ENCODE peak calls at places on chromosomes 16 and 17, in six cellular contexts. One of them, this sample, is unnamed.

GRCh38 chr16:24729967-24730815 is 740 bp downstream of the TNRC6A start:
- DNase-seq in spleen: no peak
- DNase-seq in brain microvascular endothelial cell: peak; percentile 9
- DNase-seq in SK-N-SH: peak; percentile 80
- DNase-seq in stomach: peak; percentile 33
- DNase-seq in AG09319: no peak
- DNase-seq in this sample: no peak

GRCh38 chr17:57121308-57122042 is 36.4 kb downstream of the AKAP1 start:
- DNase-seq in AG09319: no peak
- DNase-seq in spleen: no peak
- DNase-seq in SK-N-SH: peak; percentile 80
- DNase-seq in brain microvascular endothelial cell: peak; percentile 48
- DNase-seq in stomach: peak; percentile 41
- DNase-seq in this sample: no peak

GRCh38 chr16:62253926-62254325 is 217.7 kb upstream of the CDH8 start:
- DNase-seq in stomach: no peak
- DNase-seq in SK-N-SH: no peak
- DNase-seq in brain microvascular endothelial cell: no peak
- DNase-seq in AG09319: no peak
- DNase-seq in spleen: no peak
- DNase-seq in this sample: no peak

GRCh38 chr17:34081269-34081668 is 173.8 kb upstream of the CCL2 start:
- DNase-seq in SK-N-SH: no peak
- DNase-seq in brain microvascular endothelial cell: no peak
- DNase-seq in stomach: no peak
- DNase-seq in spleen: no peak
- DNase-seq in AG09319: no peak
- DNase-seq in this sample: no peak

GRCh38 chr17:14871921-14872320 is 393.2 kb downstream of the PMP22 start:
- DNase-seq in brain microvascular endothelial cell: no peak
- DNase-seq in stomach: no peak
- DNase-seq in SK-N-SH: no peak
- DNase-seq in spleen: no peak
- DNase-seq in AG09319: no peak
- DNase-seq in this sample: no peak

GRCh38 chr16:35910409-35910808 is 2451.0 kb downstream of the TP53TG3F start:
- DNase-seq in stomach: no peak
- DNase-seq in SK-N-SH: no peak
- DNase-seq in AG09319: no peak
- DNase-seq in spleen: no peak
- DNase-seq in brain microvascular endothelial cell: no peak
- DNase-seq in this sample: no peak

GRCh38 chr16:83530293-83530692 is 277.5 kb upstream of the HSBP1 start:
- DNase-seq in SK-N-SH: no peak
- DNase-seq in spleen: no peak
- DNase-seq in brain microvascular endothelial cell: peak; percentile 42
- DNase-seq in AG09319: peak; percentile 30
- DNase-seq in stomach: no peak
- DNase-seq in this sample: no peak

GRCh38 chr17:38750312-38751121 is 2.0 kb upstream of the PSMB3 start:
- DNase-seq in SK-N-SH: no peak
- DNase-seq in stomach: no peak
- DNase-seq in brain microvascular endothelial cell: no peak
- DNase-seq in AG09319: no peak
- DNase-seq in spleen: peak; percentile 77
- DNase-seq in this sample: no peak

GRCh38 chr17:65314212-65314611 is 177.0 kb downstream of the RGS9 start:
- DNase-seq in AG09319: no peak
- DNase-seq in spleen: no peak
- DNase-seq in brain microvascular endothelial cell: no peak
- DNase-seq in SK-N-SH: no peak
- DNase-seq in stomach: no peak
- DNase-seq in this sample: no peak

GRCh38 chr16:27080870-27081269 is 14.1 kb downstream of the C16orf82 start:
- DNase-seq in brain microvascular endothelial cell: peak; percentile 4
- DNase-seq in SK-N-SH: peak; percentile 25
- DNase-seq in AG09319: no peak
- DNase-seq in spleen: no peak
- DNase-seq in stomach: no peak
- DNase-seq in this sample: no peak

GRCh38 chr17:29717817-29718216 is 95.1 kb upstream of the CORO6 start:
- DNase-seq in SK-N-SH: no peak
- DNase-seq in stomach: no peak
- DNase-seq in spleen: no peak
- DNase-seq in brain microvascular endothelial cell: no peak
- DNase-seq in AG09319: no peak
- DNase-seq in this sample: no peak

DNA sequence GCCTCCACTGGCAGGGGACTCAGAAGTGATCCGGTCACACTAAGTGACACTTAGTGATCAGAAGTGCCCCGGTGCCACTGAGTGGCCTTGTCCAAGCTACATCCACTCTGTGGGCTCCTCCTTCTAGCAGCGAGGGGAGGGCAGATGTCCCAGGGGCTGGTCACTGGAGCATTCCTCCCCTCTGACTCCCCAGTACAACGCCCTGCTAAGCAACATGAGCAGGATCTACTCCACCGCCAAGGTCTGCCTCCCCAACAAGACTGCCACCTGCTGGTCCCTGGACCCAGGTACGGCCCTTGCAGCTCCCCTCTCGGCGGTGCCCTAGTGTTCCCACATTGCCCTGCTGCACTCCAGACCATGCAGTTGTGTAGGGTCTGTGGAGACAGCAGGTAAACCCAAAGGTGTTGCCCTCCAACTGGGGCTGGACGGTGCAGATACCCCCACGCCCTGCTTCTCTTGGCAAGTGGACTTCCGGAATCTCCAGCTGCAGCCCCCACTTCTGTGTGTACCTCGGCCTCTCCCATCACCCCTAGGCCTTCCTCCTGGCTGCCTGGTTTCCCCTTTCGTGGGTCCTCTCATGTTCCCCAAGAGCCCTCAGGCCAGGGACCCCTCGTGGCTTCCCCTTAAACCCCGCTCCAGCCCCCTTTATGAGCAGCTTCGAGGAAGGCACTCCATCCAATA is 2.1 kb downstream of the ACE start:
- DNase-seq in stomach: peak; percentile 88
- DNase-seq in brain microvascular endothelial cell: peak; percentile 83
- DNase-seq in AG09319: peak; percentile 88
- DNase-seq in SK-N-SH: peak; percentile 94
- DNase-seq in spleen: peak; percentile 92
- DNase-seq in this sample: peak; percentile 59
- TF ChIP-seq CTCF in stomach: peak; percentile 54
- TF ChIP-seq CTCF in brain microvascular endothelial cell: peak; percentile 97
- TF ChIP-seq CTCF in AG09319: peak; percentile 93
- TF ChIP-seq CTCF in SK-N-SH: peak; percentile 98
- TF ChIP-seq CTCF in spleen: peak; percentile 77
- TF ChIP-seq CTCF in this sample: no peak

GRCh38 chr17:6893382-6894205 is 62.1 kb upstream of the TEKT1 start:
- DNase-seq in brain microvascular endothelial cell: no peak
- DNase-seq in SK-N-SH: no peak
- DNase-seq in AG09319: no peak
- DNase-seq in spleen: no peak
- DNase-seq in stomach: no peak
- DNase-seq in this sample: no peak

DNA sequence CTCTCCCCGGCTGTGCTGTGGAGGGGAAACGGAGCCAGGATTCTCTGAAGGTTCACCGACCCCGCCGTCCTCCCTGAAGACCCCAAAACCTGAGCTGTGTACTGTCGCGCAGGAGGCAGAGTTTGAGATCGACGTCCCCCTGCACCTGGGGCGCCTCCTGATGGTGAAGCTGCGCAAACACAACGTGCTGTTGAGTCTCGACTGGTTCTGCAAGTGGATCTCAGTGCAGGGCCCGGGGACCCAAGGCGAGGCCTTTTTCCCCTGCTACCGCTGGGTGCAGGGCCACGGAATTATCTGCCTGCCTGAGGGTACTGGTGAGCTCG is 62.6 kb upstream of the TEKT1 start:
- DNase-seq in spleen: no peak
- DNase-seq in brain microvascular endothelial cell: no peak
- DNase-seq in AG09319: no peak
- DNase-seq in SK-N-SH: no peak
- DNase-seq in stomach: no peak
- DNase-seq in this sample: no peak
- TF ChIP-seq CTCF in spleen: no peak
- TF ChIP-seq CTCF in brain microvascular endothelial cell: peak; percentile 62
- TF ChIP-seq CTCF in AG09319: peak; percentile 36
- TF ChIP-seq CTCF in SK-N-SH: peak; percentile 31
- TF ChIP-seq CTCF in stomach: no peak
- TF ChIP-seq CTCF in this sample: no peak

GRCh38 chr16:9033125-9033830 is 58.2 kb upstream of the HAPSTR1 start:
- DNase-seq in spleen: no peak
- DNase-seq in stomach: peak; percentile 64
- DNase-seq in SK-N-SH: peak; percentile 57
- DNase-seq in AG09319: no peak
- DNase-seq in brain microvascular endothelial cell: peak; percentile 62
- DNase-seq in this sample: no peak
- TF ChIP-seq CTCF in spleen: no peak
- TF ChIP-seq CTCF in stomach: peak; percentile 39
- TF ChIP-seq CTCF in SK-N-SH: peak; percentile 67
- TF ChIP-seq CTCF in AG09319: peak; percentile 72
- TF ChIP-seq CTCF in brain microvascular endothelial cell: peak; percentile 81
- TF ChIP-seq CTCF in this sample: no peak

DNA sequence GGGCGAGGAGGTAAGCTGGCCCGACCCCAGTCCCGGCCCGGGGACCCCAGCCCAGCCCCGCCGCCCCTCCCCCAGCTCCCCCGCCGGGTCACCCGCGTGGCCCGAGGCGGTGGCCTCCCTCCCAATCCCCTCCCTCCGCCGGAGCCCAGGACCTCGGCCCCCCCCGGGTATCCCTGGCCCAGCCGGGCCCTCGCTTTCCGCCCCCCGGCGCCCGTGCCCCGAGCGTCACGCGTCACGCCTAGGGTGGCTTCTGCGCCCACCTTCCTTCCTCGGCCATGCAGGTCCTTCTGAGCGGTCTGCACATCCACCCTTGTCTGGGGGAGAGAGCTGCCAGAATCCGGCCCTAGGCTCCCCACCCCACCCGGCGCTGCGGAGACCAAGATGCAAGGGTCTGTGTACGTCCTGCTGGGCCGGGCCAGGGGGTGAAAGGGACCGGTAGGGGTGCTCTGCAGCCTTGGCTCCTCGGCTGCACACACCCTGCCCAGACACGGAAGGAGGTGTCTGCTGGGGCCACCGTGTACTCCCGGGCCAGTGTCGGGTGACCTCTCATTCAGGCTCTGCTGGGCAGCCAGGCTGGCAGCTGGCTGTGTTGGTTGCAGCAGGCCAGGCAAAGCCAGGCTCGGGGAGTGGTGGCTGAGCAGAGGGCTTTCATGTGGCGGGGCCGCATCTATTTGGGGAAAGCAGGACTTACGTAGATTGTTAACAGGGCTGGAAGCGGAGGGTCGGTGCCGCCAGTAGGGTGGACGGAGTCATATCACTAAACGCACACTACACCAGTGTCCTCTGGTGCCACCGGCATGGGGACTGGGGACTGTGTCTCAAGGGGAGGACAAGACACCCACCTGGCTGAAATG is 754 bp downstream of the RAB11FIP4 start:
- DNase-seq in stomach: peak; percentile 20
- DNase-seq in AG09319: no peak
- DNase-seq in SK-N-SH: peak; percentile 79
- DNase-seq in brain microvascular endothelial cell: no peak
- DNase-seq in spleen: peak; percentile 68
- DNase-seq in this sample: peak; percentile 25
- TF ChIP-seq CTCF in stomach: no peak
- TF ChIP-seq CTCF in AG09319: no peak
- TF ChIP-seq CTCF in SK-N-SH: no peak
- TF ChIP-seq CTCF in brain microvascular endothelial cell: no peak
- TF ChIP-seq CTCF in spleen: no peak
- TF ChIP-seq CTCF in this sample: no peak

GRCh38 chr16:28494141-28494851 is at the start of gene APOBR:
- DNase-seq in spleen: peak; percentile 94
- DNase-seq in SK-N-SH: no peak
- DNase-seq in brain microvascular endothelial cell: no peak
- DNase-seq in stomach: peak; percentile 58
- DNase-seq in AG09319: no peak
- DNase-seq in this sample: peak; percentile 69

GRCh38 chr16:28491970-28492474 is at the start of gene CLN3:
- DNase-seq in stomach: peak; percentile 91
- DNase-seq in brain microvascular endothelial cell: peak; percentile 92
- DNase-seq in AG09319: peak; percentile 86
- DNase-seq in SK-N-SH: peak; percentile 93
- DNase-seq in spleen: peak; percentile 96
- DNase-seq in this sample: peak; percentile 80

GRCh38 chr16:28492511-28492910 is 637 bp upstream of the CLN3 start:
- DNase-seq in stomach: no peak
- DNase-seq in SK-N-SH: no peak
- DNase-seq in AG09319: no peak
- DNase-seq in spleen: no peak
- DNase-seq in brain microvascular endothelial cell: no peak
- DNase-seq in this sample: no peak

GRCh38 chr16:28495098-28495793 is 803 bp downstream of the APOBR start:
- DNase-seq in spleen: peak; percentile 85
- DNase-seq in AG09319: no peak
- DNase-seq in stomach: no peak
- DNase-seq in brain microvascular endothelial cell: no peak
- DNase-seq in SK-N-SH: no peak
- DNase-seq in this sample: no peak

GRCh38 chr16:28491080-28491969 is 549 bp downstream of the CLN3 start:
- DNase-seq in stomach: no peak
- DNase-seq in SK-N-SH: peak; percentile 68
- DNase-seq in spleen: peak; percentile 90
- DNase-seq in AG09319: no peak
- DNase-seq in brain microvascular endothelial cell: no peak
- DNase-seq in this sample: no peak
- TF ChIP-seq CTCF in stomach: no peak
- TF ChIP-seq CTCF in SK-N-SH: peak; percentile 43
- TF ChIP-seq CTCF in spleen: no peak
- TF ChIP-seq CTCF in AG09319: peak; percentile 44
- TF ChIP-seq CTCF in brain microvascular endothelial cell: peak; percentile 56
- TF ChIP-seq CTCF in this sample: no peak

DNA sequence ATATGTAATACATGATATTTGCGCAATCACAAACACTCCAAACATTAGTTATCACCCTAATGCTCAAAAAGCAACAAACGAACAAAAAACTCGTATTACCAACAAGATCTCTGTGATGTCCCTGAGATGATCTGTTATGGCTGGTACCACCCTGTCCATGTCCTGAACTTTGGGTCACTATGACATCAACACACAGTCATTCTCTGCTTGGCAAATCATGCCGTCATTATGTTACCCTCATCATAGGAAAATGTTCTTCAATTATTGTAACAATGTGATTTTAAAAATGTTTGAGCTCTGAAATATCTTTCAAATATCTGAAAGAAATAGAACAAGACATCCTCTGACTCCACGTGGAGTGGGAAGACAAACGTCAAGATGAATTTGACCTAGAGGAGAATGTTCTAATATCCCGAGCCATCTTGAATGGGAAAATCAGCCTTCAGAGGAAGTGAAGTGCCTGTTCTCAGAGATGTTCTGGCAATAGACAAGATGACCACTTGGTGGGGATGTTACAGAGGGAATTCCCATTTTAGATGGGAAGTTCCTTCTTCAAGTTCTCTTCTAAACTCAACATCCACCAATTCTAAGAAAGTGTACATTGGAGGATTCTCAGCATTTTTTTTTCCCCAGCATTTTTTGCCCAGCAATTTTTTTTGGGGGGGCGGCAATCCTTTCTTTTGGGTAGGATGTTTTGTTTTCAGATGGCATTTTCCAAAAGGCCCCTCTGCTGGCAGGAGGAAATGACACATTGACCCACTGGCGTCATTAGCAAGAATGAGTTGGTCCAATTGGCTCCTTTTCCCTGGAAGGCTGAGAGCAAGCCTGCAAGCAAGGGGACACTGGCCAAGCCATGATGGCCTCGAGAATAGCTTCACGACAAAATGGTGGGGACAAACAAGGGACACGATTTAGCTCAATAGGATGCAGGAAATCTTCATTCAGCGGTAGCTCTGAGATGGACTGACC is 3.7 kb upstream of the HSD17B2 start:
- DNase-seq in stomach: no peak
- DNase-seq in AG09319: peak; percentile 62
- DNase-seq in brain microvascular endothelial cell: peak; percentile 50
- DNase-seq in spleen: no peak
- DNase-seq in SK-N-SH: peak; percentile 50
- DNase-seq in this sample: no peak
- TF ChIP-seq CTCF in stomach: no peak
- TF ChIP-seq CTCF in AG09319: peak; percentile 73
- TF ChIP-seq CTCF in brain microvascular endothelial cell: peak; percentile 67
- TF ChIP-seq CTCF in spleen: no peak
- TF ChIP-seq CTCF in SK-N-SH: peak; percentile 69
- TF ChIP-seq CTCF in this sample: no peak